ENCODE peak calls at places on chromosome 6, in six cellular contexts. M is SK-N-SH; N is activated CD8-positive, alpha-beta memory T cell treated with anti-CD3 and anti-CD28 coated beads, Interleukin-2, amount 10 ng/mL, durations not matched to agents 7 days and 5 days; A is CD4-positive, alpha-beta memory T cell; H is GM06990; S is NAMALWA. L is an unnamed sample.

GRCh38 chr6:14876778-14877613 is 368.9 kb upstream of the JARID2 start:
- DNase-seq in M (no peak), N (peak), A (peak), H (peak), S (no peak), L (no peak)

GRCh38 chr6:17268114-17268513 is 13.0 kb upstream of the RBM24 start:
- DNase-seq in M (no peak), N (no peak), A (no peak), H (no peak), S (no peak), L (no peak)

GRCh38 chr6:11920566-11920965 is 91.5 kb upstream of the HIVEP1 start:
- DNase-seq in M (no peak), N (no peak), A (no peak), H (no peak), S (no peak), L (no peak)

GRCh38 chr6:57108691-57109090 is 18.7 kb downstream of the ZNF451 start:
- DNase-seq in M (no peak), N (no peak), A (no peak), H (peak), S (peak), L (no peak)

GRCh38 chr6:19723533-19723932 is 113.6 kb upstream of the ID4 start:
- DNase-seq in M (no peak), N (no peak), A (no peak), H (no peak), S (no peak), L (no peak)

GRCh38 chr6:12635813-12636212 is 80.8 kb upstream of the PHACTR1 start:
- DNase-seq in M (no peak), N (no peak), A (no peak), H (no peak), S (no peak), L (no peak)

GRCh38 chr6:27280540-27281000 is 31.5 kb downstream of the POM121L2 start:
- DNase-seq in M (no peak), N (no peak), A (no peak), H (no peak), S (peak), L (no peak)

GRCh38 chr6:112979830-112980229 is 632.7 kb downstream of the RFPL4B start:
- DNase-seq in M (peak), N (no peak), A (no peak), H (no peak), S (no peak), L (no peak)

GRCh38 chr6:161091972-161092701 is 100.6 kb downstream of the MAP3K4 start:
- DNase-seq in M (no peak), N (no peak), A (no peak), H (no peak), S (no peak), L (no peak)

GRCh38 chr6:98945311-98946005 is 2.3 kb downstream of the FBXL4 start:
- DNase-seq in M (no peak), N (no peak), A (no peak), H (no peak), S (peak), L (no peak)

GRCh38 chr6:19210849-19211590 is 626.1 kb upstream of the ID4 start:
- DNase-seq in M (peak), N (no peak), A (no peak), H (no peak), S (peak), L (no peak)

GRCh38 chr6:96907498-96907897 is 9.8 kb upstream of the NDUFAF4 start:
- DNase-seq in M (no peak), N (peak), A (no peak), H (no peak), S (no peak), L (no peak)

GRCh38 chr6:167650730-167651129 is 176.0 kb upstream of the AFDN start:
- DNase-seq in M (no peak), N (no peak), A (no peak), H (no peak), S (no peak), L (no peak)

GRCh38 chr6:43927525-43928210 is 157.7 kb downstream of the VEGFA start:
- DNase-seq in M (no peak), N (no peak), A (no peak), H (no peak), S (peak), L (no peak)

GRCh38 chr6:158894192-158894591 is 75.0 kb upstream of the EZR start:
- DNase-seq in M (no peak), N (no peak), A (no peak), H (no peak), S (no peak), L (no peak)

GRCh38 chr6:3244003-3244831 is 14.5 kb upstream of the PSMG4 start:
- DNase-seq in M (no peak), N (no peak), A (no peak), H (no peak), S (no peak), L (no peak)

GRCh38 chr6:81772741-81773140 is 20.3 kb upstream of the TENT5A start:
- DNase-seq in M (no peak), N (no peak), A (no peak), H (no peak), S (no peak), L (no peak)

GRCh38 chr6:35808688-35809087 is 3.5 kb downstream of the LHFPL5 start:
- DNase-seq in M (no peak), N (no peak), A (no peak), H (no peak), S (no peak), L (no peak)

GRCh38 chr6:106574729-106575458 is 54.4 kb downstream of the RTN4IP1 start:
- DNase-seq in M (no peak), N (no peak), A (no peak), H (no peak), S (no peak), L (peak)

GRCh38 chr6:15396808-15397207 is 150.9 kb downstream of the JARID2 start:
- DNase-seq in M (no peak), N (no peak), A (no peak), H (no peak), S (no peak), L (no peak)

GRCh38 chr6:85464722-85465150 is 14.9 kb downstream of the NT5E start:
- DNase-seq in M (no peak), N (peak), A (no peak), H (no peak), S (no peak), L (peak)

GRCh38 chr6:28907394-28907793 is 16.4 kb downstream of the TRIM27 start:
- DNase-seq in M (no peak), N (no peak), A (no peak), H (no peak), S (no peak), L (no peak)

GRCh38 chr6:150668882-150669476 is 69.3 kb downstream of the PLEKHG1 start:
- DNase-seq in M (no peak), N (no peak), A (no peak), H (no peak), S (no peak), L (no peak)

GRCh38 chr6:7467007-7467897 is 74.2 kb upstream of the DSP start:
- DNase-seq in M (no peak), N (no peak), A (no peak), H (no peak), S (no peak), L (no peak)

GRCh38 chr6:125258651-125259353 is 43.0 kb downstream of the HDDC2 start:
- DNase-seq in M (no peak), N (no peak), A (no peak), H (no peak), S (no peak), L (no peak)

GRCh38 chr6:1708820-1709612 is 99.3 kb downstream of the FOXC1 start:
- DNase-seq in M (no peak), N (no peak), A (no peak), H (no peak), S (no peak), L (no peak)